ENCODE peak calls at places on chromosomes 5 and 9, in ten cellular contexts. C is NCI-H69; V is fibroblast of mammary gland; Z is activated CD8-positive, alpha-beta memory T cell treated with anti-CD3 and anti-CD28 coated beads for 24 hours; P is fibroblast of lung; D is DND-41; J is effector CD8-positive, alpha-beta T cell; H is right atrium auricular region; O is fibroblast of the aortic adventitia; K is adrenal gland. W is an unnamed sample.

GRCh38 chr5:138724470-138725146 is 28.6 kb upstream of the CTNNA1 start:
- DNase-seq in C (peak; percentile 89), V (peak; percentile 24), Z (no peak), P (no peak), D (no peak), J (no peak), H (no peak), O (peak; percentile 43), K (peak; percentile 75), W (no peak)

GRCh38 chr5:154756871-154757646 is 1.9 kb downstream of the LARP1 start:
- DNase-seq in C (peak; percentile 82), V (no peak), Z (peak; percentile 82), P (peak; percentile 46), D (peak; percentile 68), J (peak; percentile 28), H (no peak), O (peak; percentile 35), K (peak; percentile 77), W (peak; percentile 51)

GRCh38 chr5:88831856-88832255 is 51.1 kb downstream of the MEF2C start:
- DNase-seq in C (no peak), V (no peak), Z (no peak), P (no peak), D (no peak), J (no peak), H (no peak), O (no peak), K (no peak), W (no peak)

GRCh38 chr9:128335914-128336313 is 4.4 kb upstream of the SLC27A4 start:
- DNase-seq in C (no peak), V (no peak), Z (no peak), P (no peak), D (no peak), J (no peak), H (no peak), O (no peak), K (no peak), W (no peak)

GRCh38 chr5:82340799-82341198 is 62.6 kb upstream of the RPS23 start:
- DNase-seq in C (no peak), V (no peak), Z (no peak), P (no peak), D (peak; percentile 56), J (no peak), H (no peak), O (no peak), K (no peak), W (no peak)

GRCh38 chr5:169548315-169548714 is 35.3 kb upstream of the SPDL1 start:
- DNase-seq in C (peak; percentile 30), V (peak; percentile 72), Z (no peak), P (peak; percentile 62), D (no peak), J (no peak), H (no peak), O (peak; percentile 83), K (no peak), W (no peak)

GRCh38 chr5:139638090-139638735 is 9.9 kb upstream of the CXXC5 start:
- DNase-seq in C (peak; percentile 82), V (peak; percentile 75), Z (no peak), P (peak; percentile 83), D (peak; percentile 3), J (no peak), H (peak; percentile 77), O (peak; percentile 74), K (peak; percentile 91), W (peak; percentile 90)

GRCh38 chr9:94490465-94490864 is 64.4 kb upstream of the PCAT7 start:
- DNase-seq in C (no peak), V (peak; percentile 2), Z (no peak), P (no peak), D (peak; percentile 22), J (no peak), H (no peak), O (peak; percentile 17), K (no peak), W (no peak)

GRCh38 chr5:139688712-139689413 is 40.7 kb downstream of the CXXC5 start:
- DNase-seq in C (no peak), V (no peak), Z (no peak), P (no peak), D (no peak), J (no peak), H (no peak), O (peak; percentile 21), K (no peak), W (no peak)

GRCh38 chr5:81971086-81971693 is 633 bp upstream of the ATG10 start:
- DNase-seq in C (peak; percentile 58), V (peak; percentile 34), Z (no peak), P (peak; percentile 61), D (peak; percentile 31), J (no peak), H (no peak), O (no peak), K (no peak), W (peak; percentile 37)

GRCh38 chr5:67095346-67095871 is 101.2 kb downstream of the CD180 start:
- DNase-seq in C (peak; percentile 81), V (peak; percentile 69), Z (no peak), P (peak; percentile 87), D (no peak), J (no peak), H (peak; percentile 92), O (peak; percentile 72), K (peak; percentile 86), W (no peak)

GRCh38 chr9:95087659-95088242 is 229.8 kb downstream of the FANCC start:
- DNase-seq in C (peak; percentile 69), V (no peak), Z (no peak), P (no peak), D (no peak), J (no peak), H (no peak), O (no peak), K (no peak), W (no peak)

GRCh38 chr5:158522001-158522400 is 577.7 kb downstream of the EBF1 start:
- DNase-seq in C (no peak), V (peak; percentile 69), Z (no peak), P (peak; percentile 82), D (no peak), J (no peak), H (no peak), O (peak; percentile 73), K (no peak), W (no peak)

GRCh38 chr5:167261309-167262100 is 1029.9 kb upstream of the WWC1 start:
- DNase-seq in C (peak; percentile 3), V (peak; percentile 13), Z (no peak), P (no peak), D (no peak), J (no peak), H (no peak), O (peak; percentile 5), K (no peak), W (no peak)

GRCh38 chr5:128559300-128560297 is 21.6 kb upstream of the FBN2 start:
- DNase-seq in C (no peak), V (no peak), Z (no peak), P (no peak), D (no peak), J (no peak), H (no peak), O (no peak), K (no peak), W (no peak)